ENCODE peak calls at places on chromosome X, in seven cellular contexts. W is ureter; Y is stimulated activated CD8-positive, alpha-beta memory T cell treated with anti-CD3 and anti-CD28 coated beads, Interleukin-7, amount 100 ng/mL, for 4 hours; L is NB4; C is activated gamma-delta T cell treated with Interleukin-2 at 50 U/mL for 16 hours; Z is NCI-H2081; K is astrocyte of the hippocampus. T is an unnamed sample.

GRCh38 chrX:46354481-46354880 is 190.7 kb downstream of the ZNF674 start:
- DNase-seq in W (no peak), C (no peak), Z (no peak), L (no peak), Y (no peak), K (no peak), T (no peak)

GRCh38 chrX:102917801-102918200 is 19.3 kb upstream of the RAB40AL start:
- DNase-seq in W (no peak), C (no peak), Z (no peak), L (no peak), Y (no peak), K (no peak), T (no peak)

GRCh38 chrX:100410901-100411801 is 1.1 kb upstream of the PCDH19 start:
- DNase-seq in Y (no peak), W (no peak), C (no peak), Z (no peak), K (peak; percentile 28), L (no peak), T (no peak)

GRCh38 chrX:427812-428725 is 41.4 kb upstream of the PPP2R3B start:
- DNase-seq in C (no peak), L (peak; percentile 63), W (no peak), K (peak; percentile 44), Y (no peak), Z (no peak), T (no peak)

GRCh38 chrX:81195712-81196111 is 6.0 kb downstream of the HMGN5 start:
- DNase-seq in K (peak; percentile 33), L (peak; percentile 71), W (no peak), Y (peak; percentile 39), C (peak; percentile 64), Z (peak; percentile 52), T (peak; percentile 68)

GRCh38 chrX:10496345-10496965 is 123.9 kb downstream of the MID1 start:
- DNase-seq in Y (no peak), L (no peak), C (no peak), K (peak; percentile 89), W (no peak), Z (no peak), T (no peak)

GRCh38 chrX:25158635-25159034 is 142.9 kb upstream of the ARX start:
- DNase-seq in W (no peak), Y (no peak), Z (no peak), C (no peak), K (peak; percentile 70), L (no peak), T (no peak)

GRCh38 chrX:49919617-49920016 is 2.8 kb upstream of the CLCN5 start:
- DNase-seq in Z (peak; percentile 21), K (peak; percentile 53), L (peak; percentile 32), Y (peak; percentile 0), W (peak; percentile 52), C (peak; percentile 17), T (peak; percentile 42)

GRCh38 chrX:19800821-19801220 is 86.6 kb downstream of the SH3KBP1 start:
- DNase-seq in Y (no peak), W (no peak), K (no peak), Z (no peak), C (no peak), L (no peak), T (no peak)

GRCh38 chrX:86149089-86149488 is 838 bp downstream of the DACH2 start:
- DNase-seq in K (no peak), C (no peak), W (no peak), L (no peak), Y (no peak), Z (no peak), T (no peak)

GRCh38 chrX:148929686-148930085 is 429.3 kb downstream of the AFF2 start:
- DNase-seq in W (no peak), K (peak; percentile 39), Y (no peak), L (no peak), Z (no peak), C (no peak), T (no peak)

GRCh38 chrX:110450050-110450449 is 91.4 kb downstream of the RTL9 start:
- DNase-seq in Y (peak; percentile 0), W (peak; percentile 83), L (peak; percentile 64), C (peak; percentile 41), Z (peak; percentile 83), K (peak; percentile 90), T (peak; percentile 78)

GRCh38 chrX:10231461-10231860 is 74.7 kb downstream of the CLCN4 start:
- DNase-seq in W (no peak), Z (no peak), C (no peak), L (no peak), K (no peak), Y (no peak), T (no peak)

GRCh38 chrX:131067846-131068745 is 9.9 kb downstream of the ARHGAP36 start:
- DNase-seq in Y (no peak), Z (no peak), W (no peak), L (no peak), K (no peak), C (no peak), T (no peak)

GRCh38 chrX:136468391-136469103 is 19.2 kb upstream of the BRS3 start:
- DNase-seq in W (no peak), K (no peak), Z (no peak), C (no peak), Y (no peak), L (no peak), T (peak; percentile 19)

GRCh38 chrX:39674771-39675553 is 422.8 kb downstream of the BCOR start:
- DNase-seq in K (no peak), L (no peak), C (no peak), Y (no peak), Z (no peak), W (no peak), T (no peak)

T was measured in colonic mucosa.